ENCODE peak calls at places on chromosomes 13 and 19, in four cellular contexts. Q is astrocyte; V is IMR-90; W is CD8-positive, alpha-beta T cell. T is an unnamed sample.

GRCh38 chr19:9823816-9824215 is 3.9 kb upstream of the UBL5 start:
- DNase-seq in Q (no peak), V (no peak), W (no peak), T (no peak)

GRCh38 chr19:49342291-49342721 is 7.1 kb downstream of the CD37 start:
- DNase-seq in Q (no peak), V (no peak), W (no peak), T (no peak)

GRCh38 chr13:101919541-101920306 is 467.2 kb downstream of the ITGBL1 start:
- DNase-seq in Q (peak), V (peak), W (no peak), T (no peak)

GRCh38 chr19:50654882-50655281 is 5.6 kb downstream of the C19orf81 start:
- DNase-seq in Q (no peak), V (no peak), W (no peak), T (no peak)

GRCh38 chr13:42654760-42655159 is 80.8 kb downstream of the TNFSF11 start:
- DNase-seq in Q (no peak), V (no peak), W (no peak), T (no peak)

GRCh38 chr13:99361197-99361596 is 54.0 kb upstream of the GPR183 start:
- DNase-seq in Q (no peak), V (no peak), W (no peak), T (no peak)

GRCh38 chr13:79194272-79194671 is 211.8 kb downstream of the RBM26 start:
- DNase-seq in Q (no peak), V (no peak), W (peak), T (peak)

GRCh38 chr13:33868343-33868994 is 50.5 kb downstream of the RFC3 start:
- DNase-seq in Q (no peak), V (no peak), W (no peak), T (no peak)

GRCh38 chr13:19607523-19608078 is 25.9 kb upstream of the MPHOSPH8 start:
- DNase-seq in Q (peak), V (no peak), W (no peak), T (no peak)

GRCh38 chr19:58265100-58265499 is 13.7 kb upstream of the ZNF8 start:
- DNase-seq in Q (no peak), V (no peak), W (no peak), T (no peak)

GRCh38 chr13:108877300-108877699 is 247.9 kb downstream of the MYO16 start:
- DNase-seq in Q (peak), V (peak), W (no peak), T (no peak)

GRCh38 chr13:27338816-27339215 is 68.2 kb downstream of the RASL11A start:
- DNase-seq in Q (no peak), V (no peak), W (no peak), T (no peak)

GRCh38 chr19:3102239-3103140 is 8.3 kb downstream of the GNA11 start:
- DNase-seq in Q (no peak), V (no peak), W (no peak), T (no peak)

DNA sequence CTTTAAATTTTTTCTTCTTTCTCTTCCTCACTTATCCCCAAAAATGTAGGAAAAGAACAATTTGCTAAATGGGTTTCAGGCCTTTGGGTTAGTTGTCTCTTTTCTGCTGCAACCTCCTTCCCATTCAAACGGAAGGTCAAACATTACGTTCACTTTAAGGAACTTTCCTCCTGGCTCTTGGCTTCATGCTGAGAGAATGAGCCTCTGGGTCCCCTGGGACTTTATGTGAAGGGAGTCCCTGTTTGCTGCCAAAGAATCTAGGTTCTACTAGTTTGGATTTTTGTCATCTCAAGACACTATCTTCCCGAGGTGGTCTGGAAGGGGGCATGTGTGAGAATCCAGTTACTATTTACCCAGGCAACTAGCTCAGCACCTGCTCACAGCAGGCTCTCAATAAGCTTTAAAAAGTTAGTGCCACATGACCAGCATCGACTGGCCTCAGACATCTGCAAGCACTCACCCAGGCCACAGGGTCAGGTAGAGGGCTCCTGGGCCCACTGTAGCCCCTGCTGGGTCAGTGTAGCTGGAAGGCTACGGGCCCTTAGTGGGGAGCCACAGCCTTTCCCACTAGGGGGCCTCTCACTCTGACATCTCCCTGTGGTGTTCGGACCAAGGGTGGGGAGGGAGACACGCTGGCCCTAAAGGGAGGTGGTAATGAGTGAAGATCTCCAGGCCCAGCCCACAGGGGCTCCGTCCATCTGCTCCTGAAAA is 40.5 kb downstream of the FAM124A start:
- DNase-seq in Q (no peak), V (no peak), W (no peak), T (no peak)
- TF ChIP-seq CTCF in Q (peak), V (no peak), W (no peak), T (peak)

GRCh38 chr13:40191186-40191980 is 475.1 kb downstream of the FOXO1 start:
- DNase-seq in Q (peak), V (no peak), W (no peak), T (no peak)
- H3K4me3 ChIP-seq in Q (no peak), V (no peak), W (no peak), T (no peak)

GRCh38 chr13:66353664-66354063 is 876.5 kb downstream of the PCDH9 start:
- DNase-seq in Q (peak), V (no peak), W (no peak), T (no peak)
- TF ChIP-seq CTCF in Q (no peak), V (no peak), W (no peak), T (no peak)

GRCh38 chr19:40797166-40797962 is 1.6 kb upstream of the EGLN2 start:
- DNase-seq in Q (no peak), V (no peak), W (no peak), T (no peak)
- H3K4me3 ChIP-seq in Q (no peak), V (no peak), W (peak), T (no peak)

T was measured in GM12864.